ENCODE peak calls at places on chromosomes 4 and X, in five cellular contexts. C is tibial nerve, G is fibroblast of villous mesenchyme, V is OCI-LY7, Z is lung. K is an unnamed sample.

GRCh38 chrX:16892504-16893362 is 22.6 kb upstream of the RBBP7 start:
- DNase-seq in G (peak; percentile 85), C (peak; percentile 45), Z (peak; percentile 74), V (peak; percentile 86), K (peak; percentile 83)

GRCh38 chrX:131907488-131908314 is 115.4 kb upstream of the STK26 start:
- DNase-seq in Z (no peak), C (no peak), V (no peak), G (no peak), K (no peak)

GRCh38 chr4:81314196-81314896 is 99.3 kb upstream of the PRKG2 start:
- DNase-seq in C (no peak), G (peak; percentile 6), V (peak; percentile 74), Z (peak; percentile 63), K (peak; percentile 93)

GRCh38 chrX:119145241-119145653 is 17.6 kb upstream of the KIAA1210 start:
- DNase-seq in C (no peak), Z (no peak), V (peak; percentile 1), G (peak; percentile 11), K (peak; percentile 32)

GRCh38 chr4:23959401-23960148 is 69.7 kb upstream of the PPARGC1A start:
- DNase-seq in G (no peak), C (no peak), Z (no peak), V (no peak), K (no peak)

GRCh38 chrX:329291-329910 is 10.8 kb upstream of the GTPBP6 start:
- DNase-seq in V (no peak), Z (no peak), C (no peak), G (no peak), K (no peak)

GRCh38 chr4:87839309-87839946 is 6.7 kb downstream of the MEPE start:
- DNase-seq in G (peak; percentile 64), C (no peak), Z (no peak), V (peak; percentile 24), K (peak; percentile 68)

GRCh38 chrX:113741744-113742143 is 842.1 kb upstream of the HTR2C start:
- DNase-seq in Z (no peak), G (peak; percentile 45), C (no peak), V (peak; percentile 25), K (peak; percentile 55)

GRCh38 chr4:5839751-5840674 is 52.9 kb downstream of the CRMP1 start:
- DNase-seq in V (no peak), C (no peak), Z (no peak), G (peak; percentile 23), K (peak; percentile 77)

GRCh38 chrX:40402771-40403533 is 177.8 kb upstream of the ATP6AP2 start:
- DNase-seq in V (no peak), Z (no peak), G (peak; percentile 23), C (no peak), K (peak; percentile 30)

GRCh38 chrX:53456254-53456653 is 22.1 kb upstream of the HSD17B10 start:
- DNase-seq in G (peak; percentile 60), C (no peak), V (no peak), Z (no peak), K (no peak)

GRCh38 chrX:118345045-118345400 is 883 bp upstream of the WDR44 start:
- DNase-seq in Z (no peak), V (no peak), G (no peak), C (no peak), K (no peak)

GRCh38 chr4:3288571-3289094 is 4.2 kb upstream of the RGS12 start:
- DNase-seq in Z (no peak), G (no peak), C (no peak), V (no peak), K (no peak)

GRCh38 chr4:107834241-107834856 is 9.6 kb downstream of the SGMS2 start:
- DNase-seq in Z (no peak), V (no peak), C (no peak), G (no peak), K (no peak)

GRCh38 chr4:71141125-71141524 is 147.7 kb downstream of the DCK start:
- DNase-seq in V (no peak), Z (no peak), C (no peak), G (peak; percentile 15), K (peak; percentile 3)

GRCh38 chr4:26289421-26289820 is 31.4 kb upstream of the RBPJ start:
- DNase-seq in Z (no peak), C (no peak), G (no peak), V (no peak), K (no peak)

GRCh38 chrX:71603618-71604017 is 14.7 kb downstream of the CXCR3 start:
- DNase-seq in Z (no peak), G (no peak), C (no peak), V (no peak), K (peak; percentile 8)

GRCh38 chr4:102196221-102196620 is 149.1 kb downstream of the SLC39A8 start:
- DNase-seq in C (no peak), G (peak; percentile 50), V (no peak), Z (no peak), K (peak; percentile 61)

GRCh38 chr4:8721621-8722020 is 129.1 kb downstream of the CPZ start:
- DNase-seq in G (no peak), Z (no peak), V (no peak), C (no peak), K (no peak)

GRCh38 chrX:150361777-150362351 is 1.3 kb upstream of the MAMLD1 start:
- DNase-seq in G (no peak), Z (peak; percentile 25), C (no peak), V (no peak), K (peak; percentile 17)

GRCh38 chr4:705278-706082 is at the start of gene PCGF3:
- DNase-seq in Z (peak; percentile 97), V (peak; percentile 92), C (peak; percentile 93), G (peak; percentile 96), K (peak; percentile 97)

GRCh38 chrX:140672840-140673731 is 36.5 kb upstream of the LINC00632 start:
- DNase-seq in Z (no peak), V (no peak), C (no peak), G (no peak), K (no peak)

GRCh38 chr4:88985088-88985779 is 71.8 kb downstream of the FAM13A start:
- DNase-seq in V (no peak), C (no peak), G (peak; percentile 89), Z (no peak), K (peak; percentile 84)

GRCh38 chr4:72319596-72319995 is 249.4 kb downstream of the ADAMTS3 start:
- DNase-seq in C (no peak), G (peak; percentile 10), V (no peak), Z (no peak), K (peak; percentile 44)

GRCh38 chr4:177302371-177303100 is 7.1 kb upstream of the NEIL3 start:
- DNase-seq in Z (no peak), V (no peak), G (peak; percentile 60), C (no peak), K (peak; percentile 22)

GRCh38 chrX:12792711-12793110 is 1.5 kb downstream of the PRPS2 start:
- DNase-seq in C (no peak), Z (no peak), V (no peak), G (no peak), K (no peak)

DNA sequence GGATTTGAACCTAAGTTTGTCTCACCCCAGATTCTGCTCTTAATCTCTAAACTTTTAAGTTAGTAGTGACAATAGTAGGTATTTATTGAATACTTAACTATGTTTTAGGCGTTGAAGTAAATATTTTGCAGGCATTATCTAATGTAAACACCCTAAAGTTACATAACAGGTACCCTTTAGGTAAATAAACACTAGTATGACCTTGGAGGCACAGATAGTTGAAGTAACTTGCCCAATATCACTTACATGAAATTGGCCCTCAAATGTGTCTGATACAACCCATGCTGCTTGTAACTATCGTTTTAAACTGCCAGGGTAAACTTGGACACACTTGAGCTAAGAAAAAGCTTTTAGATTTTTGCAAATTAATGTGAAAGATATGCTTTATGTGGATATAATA is 3.0 kb downstream of the HPRT1 start:
- DNase-seq in Z (no peak), V (no peak), G (no peak), C (no peak), K (no peak)
- H3K4me3 ChIP-seq in Z (no peak overlapping the region), V (no peak overlapping the region), G (no peak overlapping the region), C (no peak overlapping the region), K (no peak overlapping the region)

GRCh38 chr4:74055498-74055897 is 17.0 kb upstream of the CXCL3 start:
- DNase-seq in C (no peak), G (peak; percentile 21), V (no peak), Z (no peak), K (no peak)

GRCh38 chr4:74057588-74057987 is 19.1 kb upstream of the CXCL3 start:
- DNase-seq in V (no peak), C (no peak), G (no peak), Z (no peak), K (no peak)

GRCh38 chr4:74056858-74057562 is 18.5 kb upstream of the CXCL3 start:
- DNase-seq in Z (no peak), C (no peak), G (peak; percentile 88), V (no peak), K (peak; percentile 87)

GRCh38 chr4:74055096-74055495 is 16.6 kb upstream of the CXCL3 start:
- DNase-seq in V (no peak), C (no peak), Z (no peak), G (no peak), K (no peak)

GRCh38 chr4:74056114-74056857 is 17.8 kb upstream of the CXCL3 start:
- DNase-seq in C (no peak), Z (no peak), V (no peak), G (peak; percentile 23), K (peak; percentile 43)
- TF ChIP-seq CTCF in C (no peak), Z (no peak), V (no peak), G (peak; percentile 7), K (no peak)

DNA sequence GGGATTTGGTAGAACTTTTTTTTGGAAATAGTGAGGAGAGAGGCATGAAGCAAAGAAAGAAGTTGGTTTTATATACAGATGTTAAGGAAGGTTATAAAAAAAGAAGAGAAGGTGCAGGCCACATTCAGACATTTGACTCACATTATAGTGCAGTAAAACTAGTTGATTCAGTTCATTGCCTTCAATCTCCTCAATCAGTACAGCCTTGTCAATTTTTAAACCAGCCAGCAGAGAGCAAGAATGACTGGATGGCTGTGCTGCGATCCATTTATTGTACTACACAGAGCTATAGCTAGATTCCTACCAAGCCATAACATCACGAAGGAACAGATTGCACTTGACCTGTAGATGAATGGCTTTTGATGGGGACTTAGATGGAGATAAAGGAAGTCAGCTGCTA is 79.7 kb upstream of the LSM6 start:
- DNase-seq in Z (no peak), V (no peak), G (no peak), C (no peak), K (no peak)
- H3K4me3 ChIP-seq in Z (no peak overlapping the region), V (no peak overlapping the region), G (no peak overlapping the region), C (no peak overlapping the region), K (no peak overlapping the region)

GRCh38 chr4:120870279-120870673 is 52.2 kb downstream of the PRDM5 start:
- DNase-seq in V (peak; percentile 50), G (no peak), Z (no peak), C (no peak), K (no peak)

GRCh38 chr4:120865985-120866384 is 56.5 kb downstream of the PRDM5 start:
- DNase-seq in C (no peak), Z (no peak), V (peak; percentile 73), G (no peak), K (no peak)

GRCh38 chr4:120869511-120870278 is 52.8 kb downstream of the PRDM5 start:
- DNase-seq in C (no peak), G (peak; percentile 35), Z (no peak), V (no peak), K (peak; percentile 25)

GRCh38 chr4:120862432-120862831 is 60.1 kb downstream of the PRDM5 start:
- DNase-seq in G (no peak), V (no peak), Z (no peak), C (no peak), K (no peak)

DNA sequence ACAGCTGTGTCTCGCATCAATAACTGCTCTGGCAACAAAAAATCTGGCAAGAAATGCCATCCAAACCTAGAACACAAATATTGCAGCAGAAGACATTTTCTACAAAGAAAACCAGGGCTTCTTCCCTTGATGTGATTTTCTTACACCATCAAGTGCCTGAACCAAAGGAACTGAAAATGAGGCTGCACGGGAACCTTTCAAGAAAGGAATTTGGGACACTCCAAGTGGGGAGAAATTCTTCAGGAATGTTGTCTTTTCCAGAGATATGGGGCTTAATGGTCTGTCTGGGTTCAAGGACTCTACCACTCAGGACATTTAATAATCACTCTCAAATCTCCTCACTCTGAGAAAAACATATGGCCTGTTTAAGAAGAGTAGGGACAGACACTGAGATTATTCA is 57.6 kb downstream of the PRDM5 start:
- DNase-seq in G (no peak), C (no peak), Z (no peak), V (no peak), K (no peak)
- TF ChIP-seq CTCF in G (no peak), C (no peak), Z (no peak), V (no peak), K (no peak)